ENCODE peak calls at places on chromosome 16, in ten cellular contexts. One of them, this sample, is unnamed.
A peak's percentile ranks its signal among the peaks of the same experiment; 100 is the strongest.

GRCh38 chr16:28104404-28104803 is 40.9 kb upstream of the GSG1L start:
- DNase-seq in foreskin fibroblast: no peak
- DNase-seq in gastrocnemius medialis: no peak
- DNase-seq in stomach: no peak
- DNase-seq in GM23338: no peak
- DNase-seq in AG10803: no peak
- DNase-seq in cardiac muscle cell: no peak
- DNase-seq in bronchial epithelial cell: no peak
- DNase-seq in CD8-positive, alpha-beta T cell: no peak
- DNase-seq in H1: no peak
- DNase-seq in this sample: no peak

GRCh38 chr16:77171750-77172635 is 19.0 kb upstream of the MON1B start:
- DNase-seq in bronchial epithelial cell: peak; percentile 64
- DNase-seq in gastrocnemius medialis: no peak
- DNase-seq in cardiac muscle cell: peak; percentile 76
- DNase-seq in CD8-positive, alpha-beta T cell: peak; percentile 22
- DNase-seq in H1: no peak
- DNase-seq in stomach: no peak
- DNase-seq in GM23338: peak; percentile 82
- DNase-seq in foreskin fibroblast: peak; percentile 30
- DNase-seq in AG10803: peak; percentile 59
- DNase-seq in this sample: peak; percentile 66

GRCh38 chr16:85423186-85423550 is 190.0 kb upstream of the GSE1 start:
- DNase-seq in cardiac muscle cell: no peak
- DNase-seq in H1: no peak
- DNase-seq in foreskin fibroblast: no peak
- DNase-seq in CD8-positive, alpha-beta T cell: peak; percentile 2
- DNase-seq in stomach: no peak
- DNase-seq in GM23338: no peak
- DNase-seq in gastrocnemius medialis: no peak
- DNase-seq in bronchial epithelial cell: no peak
- DNase-seq in AG10803: no peak
- DNase-seq in this sample: no peak

GRCh38 chr16:12896562-12896961 is 4.8 kb upstream of the SHISA9 start:
- DNase-seq in H1: no peak
- DNase-seq in foreskin fibroblast: no peak
- DNase-seq in gastrocnemius medialis: no peak
- DNase-seq in CD8-positive, alpha-beta T cell: no peak
- DNase-seq in cardiac muscle cell: peak; percentile 67
- DNase-seq in bronchial epithelial cell: peak; percentile 10
- DNase-seq in AG10803: peak; percentile 48
- DNase-seq in GM23338: peak; percentile 90
- DNase-seq in stomach: no peak
- DNase-seq in this sample: peak; percentile 52

GRCh38 chr16:84553873-84554399 is 49.5 kb upstream of the MEAK7 start:
- DNase-seq in gastrocnemius medialis: no peak
- DNase-seq in AG10803: no peak
- DNase-seq in stomach: no peak
- DNase-seq in bronchial epithelial cell: no peak
- DNase-seq in foreskin fibroblast: no peak
- DNase-seq in GM23338: no peak
- DNase-seq in CD8-positive, alpha-beta T cell: peak; percentile 63
- DNase-seq in cardiac muscle cell: no peak
- DNase-seq in H1: no peak
- DNase-seq in this sample: no peak

GRCh38 chr16:28108590-28109247 is 45.2 kb upstream of the GSG1L start:
- DNase-seq in gastrocnemius medialis: no peak
- DNase-seq in CD8-positive, alpha-beta T cell: no peak
- DNase-seq in foreskin fibroblast: no peak
- DNase-seq in bronchial epithelial cell: no peak
- DNase-seq in cardiac muscle cell: no peak
- DNase-seq in GM23338: no peak
- DNase-seq in AG10803: no peak
- DNase-seq in stomach: peak; percentile 18
- DNase-seq in H1: no peak
- DNase-seq in this sample: no peak

GRCh38 chr16:75224683-75225082 is 5.9 kb downstream of the CTRB1 start:
- DNase-seq in cardiac muscle cell: no peak
- DNase-seq in H1: no peak
- DNase-seq in GM23338: peak; percentile 1
- DNase-seq in bronchial epithelial cell: no peak
- DNase-seq in foreskin fibroblast: no peak
- DNase-seq in stomach: no peak
- DNase-seq in gastrocnemius medialis: no peak
- DNase-seq in CD8-positive, alpha-beta T cell: no peak
- DNase-seq in AG10803: no peak
- DNase-seq in this sample: no peak

GRCh38 chr16:8929086-8929748 is 34.5 kb downstream of the USP7 start:
- DNase-seq in bronchial epithelial cell: no peak
- DNase-seq in stomach: no peak
- DNase-seq in foreskin fibroblast: no peak
- DNase-seq in AG10803: no peak
- DNase-seq in cardiac muscle cell: no peak
- DNase-seq in GM23338: no peak
- DNase-seq in H1: no peak
- DNase-seq in gastrocnemius medialis: no peak
- DNase-seq in CD8-positive, alpha-beta T cell: no peak
- DNase-seq in this sample: no peak

GRCh38 chr16:69253796-69254426 is 57.2 kb upstream of the VPS4A start:
- DNase-seq in AG10803: peak; percentile 61
- DNase-seq in cardiac muscle cell: no peak
- DNase-seq in stomach: no peak
- DNase-seq in foreskin fibroblast: no peak
- DNase-seq in bronchial epithelial cell: no peak
- DNase-seq in GM23338: no peak
- DNase-seq in gastrocnemius medialis: no peak
- DNase-seq in H1: no peak
- DNase-seq in CD8-positive, alpha-beta T cell: no peak
- DNase-seq in this sample: peak; percentile 50

GRCh38 chr16:55665511-55665910 is 9.7 kb downstream of the SLC6A2 start:
- DNase-seq in AG10803: no peak
- DNase-seq in gastrocnemius medialis: no peak
- DNase-seq in bronchial epithelial cell: no peak
- DNase-seq in H1: no peak
- DNase-seq in stomach: no peak
- DNase-seq in GM23338: no peak
- DNase-seq in CD8-positive, alpha-beta T cell: no peak
- DNase-seq in cardiac muscle cell: no peak
- DNase-seq in foreskin fibroblast: no peak
- DNase-seq in this sample: no peak

GRCh38 chr16:55667753-55668152 is 12.0 kb downstream of the SLC6A2 start:
- DNase-seq in bronchial epithelial cell: no peak
- DNase-seq in stomach: no peak
- DNase-seq in H1: no peak
- DNase-seq in AG10803: no peak
- DNase-seq in gastrocnemius medialis: no peak
- DNase-seq in foreskin fibroblast: no peak
- DNase-seq in cardiac muscle cell: no peak
- DNase-seq in GM23338: no peak
- DNase-seq in CD8-positive, alpha-beta T cell: no peak
- DNase-seq in this sample: no peak

GRCh38 chr16:55664786-55665407 is 9.1 kb downstream of the SLC6A2 start:
- DNase-seq in stomach: no peak
- DNase-seq in foreskin fibroblast: no peak
- DNase-seq in gastrocnemius medialis: no peak
- DNase-seq in GM23338: no peak
- DNase-seq in bronchial epithelial cell: no peak
- DNase-seq in AG10803: no peak
- DNase-seq in H1: no peak
- DNase-seq in cardiac muscle cell: no peak
- DNase-seq in CD8-positive, alpha-beta T cell: no peak
- DNase-seq in this sample: no peak

GRCh38 chr16:55663770-55664677 is 8.2 kb downstream of the SLC6A2 start:
- DNase-seq in AG10803: peak; percentile 26
- DNase-seq in cardiac muscle cell: no peak
- DNase-seq in stomach: no peak
- DNase-seq in CD8-positive, alpha-beta T cell: no peak
- DNase-seq in bronchial epithelial cell: peak; percentile 93
- DNase-seq in H1: no peak
- DNase-seq in gastrocnemius medialis: no peak
- DNase-seq in foreskin fibroblast: no peak
- DNase-seq in GM23338: no peak
- DNase-seq in this sample: no peak

GRCh38 chr16:55666012-55666411 is 10.2 kb downstream of the SLC6A2 start:
- DNase-seq in cardiac muscle cell: no peak
- DNase-seq in CD8-positive, alpha-beta T cell: no peak
- DNase-seq in foreskin fibroblast: no peak
- DNase-seq in bronchial epithelial cell: no peak
- DNase-seq in AG10803: no peak
- DNase-seq in gastrocnemius medialis: no peak
- DNase-seq in H1: no peak
- DNase-seq in GM23338: no peak
- DNase-seq in stomach: no peak
- DNase-seq in this sample: no peak
- H3K4me3 ChIP-seq in cardiac muscle cell: no peak overlapping the region
- H3K4me3 ChIP-seq in CD8-positive, alpha-beta T cell: no peak overlapping the region
- H3K4me3 ChIP-seq in foreskin fibroblast: no peak overlapping the region
- H3K4me3 ChIP-seq in bronchial epithelial cell: no peak overlapping the region
- H3K4me3 ChIP-seq in AG10803: no peak overlapping the region
- H3K4me3 ChIP-seq in gastrocnemius medialis: no peak overlapping the region
- H3K4me3 ChIP-seq in H1: no peak overlapping the region
- H3K4me3 ChIP-seq in GM23338: no peak overlapping the region
- H3K4me3 ChIP-seq in stomach: no peak overlapping the region
- H3K4me3 ChIP-seq in this sample: no peak overlapping the region

DNA sequence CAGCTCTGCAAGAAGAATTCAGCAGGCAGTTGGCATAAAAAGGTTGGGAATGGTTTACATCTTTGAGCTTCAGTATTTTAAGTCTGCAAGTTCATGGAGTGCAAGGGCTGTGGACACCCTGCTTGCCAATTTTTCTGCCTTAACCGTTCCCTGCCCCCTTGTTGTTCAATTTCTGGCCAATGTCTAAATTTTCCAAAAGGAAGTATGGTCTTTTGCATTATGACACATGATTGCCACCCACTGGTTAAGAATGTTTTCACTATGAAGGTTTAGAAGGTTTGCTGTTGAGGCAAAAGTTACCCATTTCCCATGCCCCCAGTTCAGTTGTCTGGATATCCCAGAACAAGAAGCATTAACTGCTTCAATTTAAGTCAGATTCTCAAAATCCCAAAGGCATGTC is 441.9 kb downstream of the CDH13 start:
- DNase-seq in GM23338: no peak
- DNase-seq in cardiac muscle cell: no peak
- DNase-seq in stomach: no peak
- DNase-seq in CD8-positive, alpha-beta T cell: no peak
- DNase-seq in gastrocnemius medialis: no peak
- DNase-seq in foreskin fibroblast: peak; percentile 7
- DNase-seq in AG10803: peak; percentile 50
- DNase-seq in bronchial epithelial cell: no peak
- DNase-seq in H1: no peak
- DNase-seq in this sample: peak; percentile 21
- TF ChIP-seq CTCF in GM23338: no peak
- TF ChIP-seq CTCF in cardiac muscle cell: peak; percentile 43
- TF ChIP-seq CTCF in stomach: no peak
- TF ChIP-seq CTCF in CD8-positive, alpha-beta T cell: no peak
- TF ChIP-seq CTCF in gastrocnemius medialis: no peak
- TF ChIP-seq CTCF in foreskin fibroblast: no peak
- TF ChIP-seq CTCF in AG10803: peak; percentile 47
- TF ChIP-seq CTCF in bronchial epithelial cell: no peak
- TF ChIP-seq CTCF in H1: no peak
- TF ChIP-seq CTCF in this sample: peak; percentile 7

GRCh38 chr16:81449241-81449640 is 4.6 kb downstream of the CMIP start:
- DNase-seq in GM23338: no peak
- DNase-seq in stomach: no peak
- DNase-seq in H1: no peak
- DNase-seq in foreskin fibroblast: no peak
- DNase-seq in bronchial epithelial cell: no peak
- DNase-seq in CD8-positive, alpha-beta T cell: no peak
- DNase-seq in gastrocnemius medialis: no peak
- DNase-seq in cardiac muscle cell: no peak
- DNase-seq in AG10803: no peak
- DNase-seq in this sample: no peak
- H3K4me3 ChIP-seq in GM23338: no peak overlapping the region
- H3K4me3 ChIP-seq in stomach: peak overlapping the region; percentile 86
- H3K4me3 ChIP-seq in H1: no peak overlapping the region
- H3K4me3 ChIP-seq in foreskin fibroblast: no peak overlapping the region
- H3K4me3 ChIP-seq in bronchial epithelial cell: no peak overlapping the region
- H3K4me3 ChIP-seq in CD8-positive, alpha-beta T cell: no peak overlapping the region
- H3K4me3 ChIP-seq in gastrocnemius medialis: no peak overlapping the region
- H3K4me3 ChIP-seq in cardiac muscle cell: no peak overlapping the region
- H3K4me3 ChIP-seq in AG10803: no peak overlapping the region
- H3K4me3 ChIP-seq in this sample: no peak overlapping the region

DNA sequence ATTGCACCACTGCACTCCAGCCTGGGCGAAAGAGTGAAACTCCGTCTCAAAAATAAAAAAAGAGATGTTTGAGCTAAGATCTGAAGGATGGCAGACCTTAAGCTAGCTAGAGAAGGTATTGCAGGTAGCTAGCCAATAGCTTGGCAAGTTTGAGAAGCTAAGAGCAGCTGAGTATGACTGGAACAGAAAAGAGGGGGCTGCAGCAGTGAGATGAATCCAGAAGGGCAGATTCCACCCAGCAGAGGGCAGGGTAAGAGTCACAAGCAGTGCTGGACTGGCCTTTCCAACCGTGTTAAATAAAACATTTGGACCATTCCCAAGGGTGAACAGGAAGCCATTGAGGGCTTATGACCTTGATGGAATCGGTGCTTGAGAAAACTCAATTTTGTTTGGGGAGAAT is 5.7 kb upstream of the PHAF1 start:
- DNase-seq in bronchial epithelial cell: no peak
- DNase-seq in foreskin fibroblast: no peak
- DNase-seq in GM23338: peak; percentile 81
- DNase-seq in H1: no peak
- DNase-seq in gastrocnemius medialis: no peak
- DNase-seq in cardiac muscle cell: peak; percentile 17
- DNase-seq in stomach: no peak
- DNase-seq in AG10803: peak; percentile 29
- DNase-seq in CD8-positive, alpha-beta T cell: no peak
- DNase-seq in this sample: peak; percentile 50
- TF ChIP-seq CTCF in bronchial epithelial cell: peak; percentile 53
- TF ChIP-seq CTCF in foreskin fibroblast: peak; percentile 33
- TF ChIP-seq CTCF in GM23338: peak; percentile 78
- TF ChIP-seq CTCF in H1: peak; percentile 64
- TF ChIP-seq CTCF in gastrocnemius medialis: peak; percentile 19
- TF ChIP-seq CTCF in cardiac muscle cell: peak; percentile 40
- TF ChIP-seq CTCF in stomach: no peak
- TF ChIP-seq CTCF in AG10803: peak; percentile 40
- TF ChIP-seq CTCF in CD8-positive, alpha-beta T cell: no peak
- TF ChIP-seq CTCF in this sample: peak; percentile 51

GRCh38 chr16:51159864-51160263 is 8.8 kb upstream of the SALL1 start:
- DNase-seq in cardiac muscle cell: no peak
- DNase-seq in foreskin fibroblast: no peak
- DNase-seq in AG10803: no peak
- DNase-seq in gastrocnemius medialis: no peak
- DNase-seq in GM23338: peak; percentile 21
- DNase-seq in stomach: no peak
- DNase-seq in bronchial epithelial cell: no peak
- DNase-seq in CD8-positive, alpha-beta T cell: no peak
- DNase-seq in H1: no peak
- DNase-seq in this sample: no peak
- H3K4me3 ChIP-seq in cardiac muscle cell: no peak overlapping the region
- H3K4me3 ChIP-seq in foreskin fibroblast: no peak overlapping the region
- H3K4me3 ChIP-seq in AG10803: no peak overlapping the region
- H3K4me3 ChIP-seq in gastrocnemius medialis: no peak overlapping the region
- H3K4me3 ChIP-seq in GM23338: no peak overlapping the region
- H3K4me3 ChIP-seq in stomach: no peak overlapping the region
- H3K4me3 ChIP-seq in bronchial epithelial cell: no peak overlapping the region
- H3K4me3 ChIP-seq in CD8-positive, alpha-beta T cell: no peak overlapping the region
- H3K4me3 ChIP-seq in H1: no peak overlapping the region
- H3K4me3 ChIP-seq in this sample: no peak overlapping the region

GRCh38 chr16:90046971-90047713 is 27.9 kb upstream of the DBNDD1 start:
- DNase-seq in CD8-positive, alpha-beta T cell: no peak
- DNase-seq in AG10803: peak; percentile 34
- DNase-seq in GM23338: peak; percentile 45
- DNase-seq in foreskin fibroblast: peak; percentile 73
- DNase-seq in cardiac muscle cell: peak; percentile 54
- DNase-seq in stomach: peak; percentile 80
- DNase-seq in H1: no peak
- DNase-seq in bronchial epithelial cell: no peak
- DNase-seq in gastrocnemius medialis: peak; percentile 32
- DNase-seq in this sample: peak; percentile 64
- TF ChIP-seq CTCF in CD8-positive, alpha-beta T cell: no peak
- TF ChIP-seq CTCF in AG10803: no peak
- TF ChIP-seq CTCF in GM23338: no peak
- TF ChIP-seq CTCF in foreskin fibroblast: no peak
- TF ChIP-seq CTCF in cardiac muscle cell: no peak
- TF ChIP-seq CTCF in stomach: no peak
- TF ChIP-seq CTCF in H1: no peak
- TF ChIP-seq CTCF in bronchial epithelial cell: no peak
- TF ChIP-seq CTCF in gastrocnemius medialis: no peak
- TF ChIP-seq CTCF in this sample: no peak

This sample was measured in fibroblast of mammary gland.